ENCODE peak calls at places on chromosomes 2 and 18, in eight cellular contexts. One of them, this sample, is unnamed.

GRCh38 chr2:24855022-24855622 is 61.9 kb downstream of the CENPO start:
- DNase-seq in fibroblast of lung: no peak
- DNase-seq in foreskin keratinocyte: no peak
- DNase-seq in substantia nigra: no peak
- DNase-seq in ovary: peak; percentile 61
- DNase-seq in thyroid gland: no peak
- DNase-seq in H9: no peak
- DNase-seq in DND-41: no peak
- DNase-seq in this sample: no peak

GRCh38 chr2:63007813-63008458 is 42.7 kb upstream of the OTX1 start:
- DNase-seq in fibroblast of lung: no peak
- DNase-seq in ovary: no peak
- DNase-seq in H9: no peak
- DNase-seq in thyroid gland: no peak
- DNase-seq in substantia nigra: no peak
- DNase-seq in foreskin keratinocyte: no peak
- DNase-seq in DND-41: no peak
- DNase-seq in this sample: no peak

GRCh38 chr2:17813015-17813741 is 3.1 kb upstream of the MSGN1 start:
- DNase-seq in fibroblast of lung: peak; percentile 45
- DNase-seq in foreskin keratinocyte: peak; percentile 95
- DNase-seq in H9: no peak
- DNase-seq in ovary: no peak
- DNase-seq in thyroid gland: no peak
- DNase-seq in substantia nigra: no peak
- DNase-seq in DND-41: no peak
- DNase-seq in this sample: peak; percentile 70

GRCh38 chr18:49699303-49699702 is 114.0 kb downstream of the ACAA2 start:
- DNase-seq in substantia nigra: no peak
- DNase-seq in H9: no peak
- DNase-seq in foreskin keratinocyte: peak; percentile 59
- DNase-seq in fibroblast of lung: no peak
- DNase-seq in ovary: no peak
- DNase-seq in thyroid gland: no peak
- DNase-seq in DND-41: no peak
- DNase-seq in this sample: no peak

GRCh38 chr18:56200381-56200831 is 438.0 kb downstream of the TXNL1 start:
- DNase-seq in thyroid gland: no peak
- DNase-seq in substantia nigra: no peak
- DNase-seq in foreskin keratinocyte: no peak
- DNase-seq in ovary: no peak
- DNase-seq in H9: no peak
- DNase-seq in DND-41: no peak
- DNase-seq in fibroblast of lung: peak; percentile 76
- DNase-seq in this sample: no peak

GRCh38 chr2:218073185-218073584 is 4.1 kb downstream of the RUFY4 start:
- DNase-seq in substantia nigra: no peak
- DNase-seq in fibroblast of lung: no peak
- DNase-seq in H9: no peak
- DNase-seq in foreskin keratinocyte: no peak
- DNase-seq in ovary: no peak
- DNase-seq in thyroid gland: no peak
- DNase-seq in DND-41: no peak
- DNase-seq in this sample: no peak

GRCh38 chr18:55790296-55790695 is 202.3 kb upstream of the TCF4 start:
- DNase-seq in DND-41: no peak
- DNase-seq in H9: no peak
- DNase-seq in ovary: no peak
- DNase-seq in foreskin keratinocyte: peak; percentile 87
- DNase-seq in fibroblast of lung: peak; percentile 97
- DNase-seq in substantia nigra: no peak
- DNase-seq in thyroid gland: no peak
- DNase-seq in this sample: peak; percentile 59

GRCh38 chr2:30664761-30665358 is 142.4 kb downstream of the CAPN13 start:
- DNase-seq in thyroid gland: no peak
- DNase-seq in ovary: no peak
- DNase-seq in foreskin keratinocyte: peak; percentile 92
- DNase-seq in substantia nigra: no peak
- DNase-seq in DND-41: no peak
- DNase-seq in fibroblast of lung: peak; percentile 98
- DNase-seq in H9: peak; percentile 15
- DNase-seq in this sample: peak; percentile 94

GRCh38 chr18:36066001-36066400 is 1.4 kb downstream of the RPRD1A start:
- DNase-seq in ovary: no peak
- DNase-seq in substantia nigra: no peak
- DNase-seq in DND-41: no peak
- DNase-seq in foreskin keratinocyte: no peak
- DNase-seq in thyroid gland: no peak
- DNase-seq in H9: no peak
- DNase-seq in fibroblast of lung: peak; percentile 49
- DNase-seq in this sample: no peak

GRCh38 chr2:103232882-103233281 is 471.1 kb downstream of the TMEM182 start:
- DNase-seq in DND-41: no peak
- DNase-seq in ovary: no peak
- DNase-seq in fibroblast of lung: no peak
- DNase-seq in substantia nigra: no peak
- DNase-seq in foreskin keratinocyte: no peak
- DNase-seq in H9: no peak
- DNase-seq in thyroid gland: no peak
- DNase-seq in this sample: no peak

GRCh38 chr2:64939332-64939917 is 49.8 kb upstream of the SLC1A4 start:
- DNase-seq in H9: no peak
- DNase-seq in substantia nigra: no peak
- DNase-seq in DND-41: no peak
- DNase-seq in foreskin keratinocyte: no peak
- DNase-seq in ovary: no peak
- DNase-seq in fibroblast of lung: no peak
- DNase-seq in thyroid gland: no peak
- DNase-seq in this sample: no peak

GRCh38 chr2:172442072-172442895 is 14.9 kb downstream of the ITGA6 start:
- DNase-seq in fibroblast of lung: peak; percentile 97
- DNase-seq in DND-41: no peak
- DNase-seq in substantia nigra: no peak
- DNase-seq in foreskin keratinocyte: peak; percentile 99
- DNase-seq in H9: peak; percentile 50
- DNase-seq in thyroid gland: no peak
- DNase-seq in ovary: no peak
- DNase-seq in this sample: peak; percentile 96

GRCh38 chr2:109174214-109174613 is 45.2 kb downstream of the SH3RF3 start:
- DNase-seq in substantia nigra: no peak
- DNase-seq in thyroid gland: no peak
- DNase-seq in H9: no peak
- DNase-seq in DND-41: peak; percentile 46
- DNase-seq in foreskin keratinocyte: no peak
- DNase-seq in ovary: no peak
- DNase-seq in fibroblast of lung: no peak
- DNase-seq in this sample: no peak

GRCh38 chr2:101361519-101361918 is 25.8 kb downstream of the CREG2 start:
- DNase-seq in fibroblast of lung: no peak
- DNase-seq in DND-41: no peak
- DNase-seq in thyroid gland: no peak
- DNase-seq in substantia nigra: no peak
- DNase-seq in ovary: no peak
- DNase-seq in foreskin keratinocyte: no peak
- DNase-seq in H9: no peak
- DNase-seq in this sample: peak; percentile 16
- H3K27ac ChIP-seq in fibroblast of lung: no peak overlapping the region
- H3K27ac ChIP-seq in DND-41: no peak overlapping the region
- H3K27ac ChIP-seq in thyroid gland: no peak overlapping the region
- H3K27ac ChIP-seq in substantia nigra: no peak overlapping the region
- H3K27ac ChIP-seq in ovary: no peak overlapping the region
- H3K27ac ChIP-seq in foreskin keratinocyte: peak overlapping the region; percentile 77
- H3K27ac ChIP-seq in H9: no peak overlapping the region
- H3K27ac ChIP-seq in this sample: peak overlapping the region; percentile 82

DNA sequence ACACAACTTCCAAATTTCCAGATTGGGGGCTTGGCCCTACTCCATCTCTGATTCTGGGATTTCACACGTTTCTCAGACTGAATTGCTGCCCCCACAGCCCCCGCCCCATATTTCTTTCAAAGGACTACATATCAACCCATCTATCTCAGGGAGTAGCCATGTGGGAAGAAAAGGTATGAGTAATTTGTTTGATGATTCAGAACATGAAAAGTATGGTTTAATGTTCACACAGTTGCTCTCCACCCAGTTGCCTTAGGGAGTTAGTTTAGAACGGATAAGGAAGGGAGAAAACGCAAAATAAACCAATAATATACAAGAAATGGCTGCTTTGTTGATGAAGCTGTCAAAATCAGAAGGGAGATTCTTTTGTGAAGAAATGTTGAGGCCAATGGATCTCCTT is 145.1 kb downstream of the PIEZO2 start:
- DNase-seq in thyroid gland: no peak
- DNase-seq in ovary: no peak
- DNase-seq in fibroblast of lung: peak; percentile 2
- DNase-seq in H9: no peak
- DNase-seq in foreskin keratinocyte: no peak
- DNase-seq in substantia nigra: no peak
- DNase-seq in DND-41: no peak
- DNase-seq in this sample: peak; percentile 47
- H3K27ac ChIP-seq in thyroid gland: no peak overlapping the region
- H3K27ac ChIP-seq in ovary: peak overlapping the region; percentile 74
- H3K27ac ChIP-seq in fibroblast of lung: no peak overlapping the region
- H3K27ac ChIP-seq in H9: no peak overlapping the region
- H3K27ac ChIP-seq in foreskin keratinocyte: no peak overlapping the region
- H3K27ac ChIP-seq in substantia nigra: no peak overlapping the region
- H3K27ac ChIP-seq in DND-41: no peak overlapping the region
- H3K27ac ChIP-seq in this sample: no peak overlapping the region

DNA sequence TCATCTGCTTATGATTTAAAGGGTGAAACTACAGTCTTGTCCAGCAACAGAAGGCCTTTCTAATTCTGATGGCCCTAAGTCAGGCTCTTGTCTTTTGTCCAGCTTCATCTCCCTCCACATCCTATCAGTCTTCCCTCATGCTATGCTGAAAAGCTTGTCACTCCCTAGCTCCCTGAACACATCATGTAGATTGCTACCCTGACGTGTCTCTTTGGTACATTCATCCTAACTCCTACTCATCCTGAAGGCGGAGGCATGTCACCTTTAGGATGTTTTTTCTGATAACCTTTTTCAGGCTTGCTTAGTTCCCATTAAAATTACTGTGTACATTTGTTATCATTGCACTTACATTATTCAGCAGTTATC is 78.4 kb upstream of the ARL5A start:
- DNase-seq in substantia nigra: no peak
- DNase-seq in ovary: no peak
- DNase-seq in DND-41: no peak
- DNase-seq in thyroid gland: no peak
- DNase-seq in H9: no peak
- DNase-seq in fibroblast of lung: no peak
- DNase-seq in foreskin keratinocyte: no peak
- DNase-seq in this sample: no peak
- H3K27ac ChIP-seq in substantia nigra: no peak overlapping the region
- H3K27ac ChIP-seq in ovary: no peak overlapping the region
- H3K27ac ChIP-seq in DND-41: no peak overlapping the region
- H3K27ac ChIP-seq in thyroid gland: no peak overlapping the region
- H3K27ac ChIP-seq in H9: no peak overlapping the region
- H3K27ac ChIP-seq in fibroblast of lung: no peak overlapping the region
- H3K27ac ChIP-seq in foreskin keratinocyte: no peak overlapping the region
- H3K27ac ChIP-seq in this sample: no peak overlapping the region

GRCh38 chr2:169573974-169574299 is 272 bp upstream of the FASTKD1 start:
- DNase-seq in ovary: no peak
- DNase-seq in foreskin keratinocyte: no peak
- DNase-seq in H9: no peak
- DNase-seq in fibroblast of lung: no peak
- DNase-seq in DND-41: no peak
- DNase-seq in thyroid gland: no peak
- DNase-seq in substantia nigra: no peak
- DNase-seq in this sample: no peak
- H3K27ac ChIP-seq in ovary: no peak overlapping the region
- H3K27ac ChIP-seq in foreskin keratinocyte: no peak overlapping the region
- H3K27ac ChIP-seq in H9: no peak overlapping the region
- H3K27ac ChIP-seq in fibroblast of lung: no peak overlapping the region
- H3K27ac ChIP-seq in DND-41: no peak overlapping the region
- H3K27ac ChIP-seq in thyroid gland: no peak overlapping the region
- H3K27ac ChIP-seq in substantia nigra: no peak overlapping the region
- H3K27ac ChIP-seq in this sample: peak overlapping the region; percentile 78

DNA sequence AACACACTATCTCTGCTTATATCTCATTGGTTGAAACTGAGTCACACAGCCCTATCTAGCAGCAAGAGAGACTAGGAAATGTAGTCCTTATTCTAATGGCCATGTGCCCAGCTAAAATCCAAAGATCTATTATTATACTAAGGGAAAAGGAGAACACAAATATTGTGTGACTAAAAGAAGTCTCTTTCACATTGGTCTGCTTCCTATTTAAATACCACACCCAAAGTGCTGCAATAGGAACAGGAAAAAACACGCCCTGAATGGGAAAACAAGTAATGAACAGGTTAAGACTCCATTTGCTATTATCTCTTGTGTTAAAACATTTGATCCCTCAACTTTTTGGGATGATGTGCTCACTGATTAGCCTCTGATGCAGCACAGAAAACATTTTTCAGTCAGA is 86.8 kb upstream of the BARD1 start:
- DNase-seq in DND-41: no peak
- DNase-seq in substantia nigra: no peak
- DNase-seq in H9: no peak
- DNase-seq in foreskin keratinocyte: peak; percentile 35
- DNase-seq in thyroid gland: no peak
- DNase-seq in ovary: no peak
- DNase-seq in fibroblast of lung: no peak
- DNase-seq in this sample: no peak
- H3K27ac ChIP-seq in DND-41: no peak overlapping the region
- H3K27ac ChIP-seq in substantia nigra: no peak overlapping the region
- H3K27ac ChIP-seq in H9: no peak overlapping the region
- H3K27ac ChIP-seq in foreskin keratinocyte: peak overlapping the region; percentile 54
- H3K27ac ChIP-seq in thyroid gland: no peak overlapping the region
- H3K27ac ChIP-seq in ovary: no peak overlapping the region
- H3K27ac ChIP-seq in fibroblast of lung: no peak overlapping the region
- H3K27ac ChIP-seq in this sample: no peak overlapping the region

DNA sequence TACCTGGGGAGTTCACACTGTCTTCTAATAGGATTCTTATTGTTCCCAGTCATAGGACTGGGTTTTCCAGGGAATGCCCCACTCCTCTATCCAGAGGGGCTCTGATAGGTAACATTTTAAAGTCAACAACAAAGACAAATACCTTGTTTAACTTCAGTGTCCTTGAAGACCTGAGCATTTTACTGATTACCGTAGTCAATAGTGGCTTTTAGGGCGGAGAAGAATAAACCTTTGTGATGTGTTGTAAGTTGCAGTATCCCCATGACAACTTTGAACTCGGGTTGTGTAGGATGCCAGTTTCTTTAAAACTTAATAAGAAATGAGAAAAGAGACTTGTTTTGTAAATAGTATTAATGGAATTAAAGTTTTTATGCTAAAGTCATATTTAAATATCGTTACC is 5.9 kb downstream of the GATA6 start:
- DNase-seq in fibroblast of lung: no peak
- DNase-seq in DND-41: no peak
- DNase-seq in foreskin keratinocyte: no peak
- DNase-seq in H9: no peak
- DNase-seq in thyroid gland: no peak
- DNase-seq in ovary: no peak
- DNase-seq in substantia nigra: no peak
- DNase-seq in this sample: no peak
- H3K27ac ChIP-seq in fibroblast of lung: no peak overlapping the region
- H3K27ac ChIP-seq in DND-41: no peak overlapping the region
- H3K27ac ChIP-seq in foreskin keratinocyte: no peak overlapping the region
- H3K27ac ChIP-seq in H9: no peak overlapping the region
- H3K27ac ChIP-seq in thyroid gland: peak overlapping the region; percentile 36
- H3K27ac ChIP-seq in ovary: peak overlapping the region; percentile 96
- H3K27ac ChIP-seq in substantia nigra: no peak overlapping the region
- H3K27ac ChIP-seq in this sample: no peak overlapping the region

GRCh38 chr2:44430340-44430739 is 68.6 kb downstream of the CAMKMT start:
- DNase-seq in ovary: no peak
- DNase-seq in foreskin keratinocyte: no peak
- DNase-seq in thyroid gland: no peak
- DNase-seq in H9: peak; percentile 33
- DNase-seq in substantia nigra: no peak
- DNase-seq in DND-41: no peak
- DNase-seq in fibroblast of lung: no peak
- DNase-seq in this sample: no peak
- H3K27ac ChIP-seq in ovary: no peak overlapping the region
- H3K27ac ChIP-seq in foreskin keratinocyte: no peak overlapping the region
- H3K27ac ChIP-seq in thyroid gland: no peak overlapping the region
- H3K27ac ChIP-seq in H9: peak overlapping the region; percentile 79
- H3K27ac ChIP-seq in substantia nigra: no peak overlapping the region
- H3K27ac ChIP-seq in DND-41: no peak overlapping the region
- H3K27ac ChIP-seq in fibroblast of lung: no peak overlapping the region
- H3K27ac ChIP-seq in this sample: no peak overlapping the region